ENCODE peak calls at places on chromosomes 12 and 14, in seven cellular contexts. Q is A549, J is heart right ventricle, K is left cardiac atrium, E is thoracic aorta, B is right cardiac atrium, H is T-helper 17 cell. C is an unnamed sample.

GRCh38 chr12:10067259-10067658 is 31.5 kb downstream of the CLEC1A start:
- ATAC-seq in Q (no peak), J (no peak), K (no peak), E (no peak), B (no peak), H (no peak), C (no peak)

GRCh38 chr12:24185787-24186186 is 236.3 kb upstream of the SOX5 start:
- ATAC-seq in Q (no peak), J (no peak), K (no peak), E (no peak), B (no peak), H (no peak), C (no peak)

GRCh38 chr12:108857158-108857407 is 300 bp downstream of the SSH1 start:
- ATAC-seq in Q (no peak), J (peak; percentile 20), K (peak; percentile 4), E (no peak), B (no peak), H (peak; percentile 4), C (no peak)

GRCh38 chr14:75497701-75498100 is 24.6 kb upstream of the BATF start:
- ATAC-seq in Q (no peak), J (no peak), K (no peak), E (no peak), B (no peak), H (no peak), C (no peak)

GRCh38 chr14:52845079-52845478 is 53.7 kb upstream of the GNPNAT1 start:
- ATAC-seq in Q (no peak), J (peak; percentile 78), K (peak; percentile 32), E (no peak), B (peak; percentile 15), H (no peak), C (no peak)

GRCh38 chr12:12495536-12495935 is 67.1 kb downstream of the DUSP16 start:
- ATAC-seq in Q (no peak), J (no peak), K (no peak), E (no peak), B (no peak), H (no peak), C (no peak)

GRCh38 chr12:80598004-80598606 is 109.3 kb upstream of the MYF6 start:
- ATAC-seq in Q (peak; percentile 83), J (no peak), K (peak; percentile 52), E (no peak), B (no peak), H (no peak), C (no peak)

GRCh38 chr14:90301122-90301521 is 30.6 kb downstream of the NRDE2 start:
- ATAC-seq in Q (peak; percentile 57), J (no peak), K (no peak), E (no peak), B (no peak), H (no peak), C (peak; percentile 26)

GRCh38 chr14:88825078-88825458 is 617 bp downstream of the TTC8 start:
- ATAC-seq in Q (peak; percentile 23), J (no peak), K (peak; percentile 7), E (no peak), B (no peak), H (no peak), C (no peak)

GRCh38 chr14:89378119-89378518 is 38.9 kb downstream of the FOXN3 start:
- ATAC-seq in Q (peak; percentile 72), J (no peak), K (peak; percentile 87), E (no peak), B (peak; percentile 63), H (peak; percentile 81), C (no peak)

GRCh38 chr14:60585676-60586075 is 63.6 kb downstream of the SIX1 start:
- ATAC-seq in Q (no peak), J (no peak), K (no peak), E (no peak), B (no peak), H (no peak), C (no peak)

C was measured in gastroesophageal sphincter.